ENCODE peak calls at places on chromosomes 11 and 22, in four cellular contexts. L is HEK293T, Z is right lobe of liver, W is NCI-H1092. J is an unnamed sample.

GRCh38 chr11:130145975-130146776 is 13.4 kb upstream of the ST14 start:
- DNase-seq in L (no peak), Z (no peak), W (no peak), J (peak; percentile 30)

GRCh38 chr22:45254789-45255261 is 14.1 kb upstream of the KIAA0930 start:
- DNase-seq in L (no peak), Z (no peak), W (no peak), J (no peak)

GRCh38 chr11:46743043-46743442 is 24.0 kb downstream of the F2 start:
- DNase-seq in L (no peak), Z (no peak), W (no peak), J (no peak)

GRCh38 chr11:73280606-73281005 is 8.5 kb downstream of the P2RY6 start:
- DNase-seq in L (no peak), Z (no peak), W (no peak), J (no peak)

GRCh38 chr11:134376150-134376921 is 35.7 kb downstream of the B3GAT1 start:
- DNase-seq in L (no peak), Z (no peak), W (no peak), J (no peak)

GRCh38 chr11:72581067-72581466 is 93.2 kb downstream of the PDE2A start:
- DNase-seq in L (no peak), Z (no peak), W (no peak), J (no peak)

GRCh38 chr11:128686045-128686741 is 7.7 kb upstream of the FLI1 start:
- DNase-seq in L (no peak), Z (no peak), W (no peak), J (no peak)

GRCh38 chr11:44351898-44352498 is 42.1 kb upstream of the ALX4 start:
- DNase-seq in L (peak; percentile 31), Z (no peak), W (no peak), J (no peak)

GRCh38 chr11:37544491-37544890 is 946.5 kb upstream of the RAG2 start:
- DNase-seq in L (no peak), Z (no peak), W (no peak), J (no peak)